ENCODE peak calls at places on chromosomes 11 and 22, in eight cellular contexts. I, J, T, Q, E, F, Z and B are unnamed samples. For H3K9me2 and H3K4me1, the result is how much of the 10 kb centered on the place peaks cover.

GRCh38 chr11:20621679-20622078 is 22.3 kb downstream of the SLC6A5 start:
- DNase-seq in I (no peak), J (no peak), T (no peak), Q (no peak), E (no peak), F (no peak), Z (no peak), B (no peak)

GRCh38 chr11:80239217-80239616 is 798.4 kb upstream of the TENM4 start:
- DNase-seq in I (peak), J (peak), T (no peak), Q (no peak), E (no peak), F (no peak), Z (no peak), B (no peak)

GRCh38 chr11:101129203-101129943 is at the start of gene PGR:
- DNase-seq in I (no peak), J (peak), T (peak), Q (no peak), E (peak), F (no peak), Z (no peak), B (no peak)

GRCh38 chr11:86812981-86813380 is 12.6 kb downstream of the PRSS23 start:
- DNase-seq in I (no peak), J (no peak), T (no peak), Q (no peak), E (no peak), F (no peak), Z (no peak), B (no peak)

GRCh38 chr11:27443746-27444465 is 28.7 kb downstream of the LGR4 start:
- DNase-seq in I (no peak), J (no peak), T (no peak), Q (no peak), E (no peak), F (no peak), Z (no peak), B (no peak)

GRCh38 chr11:88886796-88887195 is 179.0 kb downstream of the GRM5 start:
- DNase-seq in I (peak), J (peak), T (peak), Q (peak), E (peak), F (peak), Z (peak), B (peak)

GRCh38 chr22:39960791-39961746 is 872 bp downstream of the TMA7B start:
- DNase-seq in I (peak), J (peak), T (peak), Q (peak), E (no peak), F (no peak), Z (no peak), B (no peak)

GRCh38 chr11:11416502-11416901 is 63.5 kb upstream of the CSNK2A3 start:
- DNase-seq in I (peak), J (no peak), T (peak), Q (no peak), E (no peak), F (no peak), Z (no peak), B (no peak)

GRCh38 chr11:85539740-85540139 is 87.4 kb downstream of the DLG2 start:
- DNase-seq in I (no peak), J (no peak), T (no peak), Q (no peak), E (no peak), F (no peak), Z (no peak), B (no peak)

GRCh38 chr11:119741369-119742262 is 12.6 kb upstream of the NECTIN1 start:
- DNase-seq in I (peak), J (peak), T (peak), Q (peak), E (no peak), F (peak), Z (no peak), B (peak)

GRCh38 chr22:50178471-50178864 is 7.2 kb upstream of the TRABD start:
- DNase-seq in I (no peak), J (no peak), T (peak), Q (no peak), E (no peak), F (no peak), Z (no peak), B (no peak)

GRCh38 chr22:36873614-36874308 is 13.0 kb downstream of the NCF4 start:
- DNase-seq in I (peak), J (peak), T (peak), Q (peak), E (peak), F (peak), Z (peak), B (no peak)

GRCh38 chr11:12717851-12718291 is 43.6 kb downstream of the TEAD1 start:
- DNase-seq in I (no peak), J (no peak), T (no peak), Q (peak), E (no peak), F (peak), Z (no peak), B (no peak)

GRCh38 chr11:23725752-23726151 is 771.1 kb upstream of the LUZP2 start:
- DNase-seq in I (no peak), J (no peak), T (peak), Q (no peak), E (no peak), F (no peak), Z (no peak), B (no peak)

GRCh38 chr22:18110944-18111758 is 542 bp downstream of the TUBA8 start:
- DNase-seq in I (no peak), J (no peak), T (peak), Q (no peak), E (no peak), F (no peak), Z (no peak), B (no peak)

GRCh38 chr11:67468056-67468455 is 995 bp downstream of the TMEM134 start:
- DNase-seq in I (peak), J (peak), T (peak), Q (no peak), E (peak), F (peak), Z (no peak), B (peak)

GRCh38 chr11:98455500-98456186 is 565.1 kb upstream of the CNTN5 start:
- DNase-seq in I (peak), J (no peak), T (no peak), Q (no peak), E (no peak), F (no peak), Z (no peak), B (peak)

GRCh38 chr22:40628354-40629042 is 8.0 kb downstream of the MRTFA start:
- DNase-seq in I (peak), J (no peak), T (peak), Q (no peak), E (no peak), F (no peak), Z (no peak), B (no peak)

GRCh38 chr11:2302844-2303626 is 1.2 kb downstream of the TSPAN32 start:
- DNase-seq in I (no peak), J (peak), T (no peak), Q (no peak), E (peak), F (no peak), Z (no peak), B (no peak)

GRCh38 chr11:87431386-87431785 is 393.7 kb downstream of the TMEM135 start:
- DNase-seq in I (no peak), J (no peak), T (peak), Q (no peak), E (no peak), F (no peak), Z (no peak), B (no peak)

GRCh38 chr22:25478573-25478972 is 85.9 kb upstream of the GRK3 start:
- DNase-seq in I (no peak), J (no peak), T (no peak), Q (no peak), E (no peak), F (no peak), Z (no peak), B (no peak)

GRCh38 chr11:70662691-70663098 is 264.4 kb downstream of the CTTN start:
- DNase-seq in I (no peak), J (no peak), T (no peak), Q (no peak), E (peak), F (no peak), Z (no peak), B (no peak)

GRCh38 chr11:15673408-15673811 is 558.7 kb downstream of the INSC start:
- DNase-seq in I (no peak), J (no peak), T (no peak), Q (no peak), E (no peak), F (no peak), Z (no peak), B (no peak)

GRCh38 chr11:72328366-72329224 is 84.6 kb upstream of the PHOX2A start:
- DNase-seq in I (peak), J (no peak), T (peak), Q (no peak), E (no peak), F (no peak), Z (no peak), B (no peak)

GRCh38 chr11:115965754-115966504 is 461.7 kb upstream of the CADM1 start:
- DNase-seq in I (no peak), J (no peak), T (no peak), Q (no peak), E (peak), F (no peak), Z (no peak), B (no peak)

GRCh38 chr22:24247564-24248344 is 2.9 kb upstream of the GGT5 start:
- DNase-seq in I (peak), J (peak), T (peak), Q (peak), E (peak), F (peak), Z (peak), B (peak)

GRCh38 chr11:75719639-75720239 is 2.1 kb downstream of the MOGAT2 start:
- DNase-seq in I (no peak), J (no peak), T (no peak), Q (no peak), E (no peak), F (no peak), Z (no peak), B (no peak)

GRCh38 chr22:25061605-25062377 is 109.3 kb downstream of the KIAA1671 start:
- DNase-seq in I (no peak), J (no peak), T (no peak), Q (no peak), E (no peak), F (no peak), Z (no peak), B (no peak)

GRCh38 chr22:42959472-42960145 is 55.3 kb downstream of the PACSIN2 start:
- DNase-seq in I (no peak), J (peak), T (peak), Q (no peak), E (peak), F (no peak), Z (no peak), B (no peak)

GRCh38 chr11:112310414-112310813 is 49.8 kb upstream of the PLET1 start:
- DNase-seq in I (peak), J (no peak), T (no peak), Q (no peak), E (no peak), F (no peak), Z (no peak), B (no peak)

GRCh38 chr11:27075192-27075591 is 34.6 kb downstream of the BBOX1 start:
- DNase-seq in I (no peak), J (no peak), T (peak), Q (no peak), E (no peak), F (no peak), Z (no peak), B (no peak)

GRCh38 chr11:17873571-17873970 is 139.0 kb downstream of the KCNC1 start:
- DNase-seq in I (no peak), J (no peak), T (no peak), Q (no peak), E (no peak), F (no peak), Z (no peak), B (no peak)

GRCh38 chr11:584287-584686 is 8.0 kb downstream of the PHRF1 start:
- DNase-seq in I (no peak), J (no peak), T (no peak), Q (no peak), E (no peak), F (no peak), Z (no peak), B (no peak)

GRCh38 chr11:61999141-61999975 is 31.9 kb upstream of the FTH1 start:
- DNase-seq in I (no peak), J (peak), T (no peak), Q (no peak), E (no peak), F (no peak), Z (no peak), B (no peak)

GRCh38 chr11:1203505-1204271 is 19.2 kb upstream of the MUC5B start:
- DNase-seq in I (peak), J (no peak), T (no peak), Q (no peak), E (peak), F (no peak), Z (peak), B (no peak)

GRCh38 chr11:74849525-74850391 is 99.1 kb downstream of the XRRA1 start:
- DNase-seq in I (peak), J (no peak), T (peak), Q (no peak), E (no peak), F (peak), Z (no peak), B (no peak)

GRCh38 chr22:21587803-21588611 is 20.5 kb downstream of the UBE2L3 start:
- DNase-seq in I (no peak), J (no peak), T (no peak), Q (peak), E (no peak), F (peak), Z (no peak), B (no peak)

GRCh38 chr22:27318516-27318915 is 483.0 kb downstream of the MN1 start:
- DNase-seq in I (no peak), J (peak), T (peak), Q (no peak), E (no peak), F (peak), Z (no peak), B (peak)

DNA sequence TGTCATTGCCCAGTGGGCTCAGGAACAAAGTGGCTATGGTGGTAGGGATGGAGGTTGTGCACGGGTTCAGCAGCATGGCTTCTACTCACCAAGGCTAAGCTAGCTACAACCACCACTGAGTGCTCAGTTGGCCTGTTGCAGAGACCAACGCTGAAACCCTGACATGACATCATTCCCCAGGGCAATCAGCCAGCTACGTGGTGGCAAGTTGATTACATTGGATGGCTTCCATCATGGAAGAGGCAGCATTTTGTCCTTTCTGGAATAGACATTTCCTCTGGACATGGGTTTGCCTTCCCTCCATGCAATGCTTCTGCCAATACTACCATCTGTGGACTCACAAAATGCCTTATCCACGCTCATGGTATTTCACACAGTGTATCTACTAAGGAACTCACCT is 634.3 kb downstream of the OPCML start:
- DNase-seq in I (no peak), J (no peak), T (no peak), Q (no peak), E (no peak), F (no peak), Z (no peak), B (no peak)
- H3K9me2 ChIP-seq in I (under half), J (under half), T (under half), Q (under half), E (under half), F (under half), Z (under half), B (under half)

DNA sequence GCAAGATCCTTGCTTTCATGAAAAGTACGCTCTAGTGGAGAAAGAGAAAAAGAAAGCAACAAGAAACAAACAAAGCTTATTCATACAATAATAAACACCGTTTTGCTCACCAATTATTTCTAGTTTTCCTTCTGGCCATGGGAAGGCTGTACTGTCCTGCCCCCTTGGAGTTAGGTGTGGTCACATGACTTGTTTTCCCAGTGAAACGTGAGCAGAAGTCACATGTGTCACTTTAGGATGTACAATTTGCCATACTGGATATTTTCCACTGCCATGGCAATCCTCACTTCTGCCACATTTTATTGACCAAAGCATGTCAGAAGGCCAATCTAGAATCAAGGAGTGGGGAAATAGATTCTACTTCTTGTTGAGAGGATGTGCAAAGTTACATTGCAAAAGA is 24.2 kb upstream of the TRAF6 start:
- DNase-seq in I (no peak), J (no peak), T (no peak), Q (no peak), E (no peak), F (no peak), Z (no peak), B (no peak)
- H3K4me1 ChIP-seq in I (under half), J (under half), T (under half), Q (under half), E (under half), F (under half), Z (under half), B (under half)

GRCh38 chr11:132895340-132895739 is 637.0 kb downstream of the OPCML start:
- DNase-seq in I (no peak), J (peak), T (peak), Q (no peak), E (no peak), F (no peak), Z (no peak), B (no peak)

GRCh38 chr11:132904091-132904490 is 628.2 kb downstream of the OPCML start:
- DNase-seq in I (no peak), J (no peak), T (no peak), Q (no peak), E (no peak), F (no peak), Z (no peak), B (no peak)

GRCh38 chr11:132894598-132894997 is 637.7 kb downstream of the OPCML start:
- DNase-seq in I (no peak), J (peak), T (no peak), Q (no peak), E (no peak), F (no peak), Z (no peak), B (no peak)

GRCh38 chr11:132901638-132902610 is 630.4 kb downstream of the OPCML start:
- DNase-seq in I (no peak), J (no peak), T (peak), Q (no peak), E (no peak), F (no peak), Z (no peak), B (no peak)

GRCh38 chr11:132898676-132899075 is 633.6 kb downstream of the OPCML start:
- DNase-seq in I (no peak), J (no peak), T (no peak), Q (no peak), E (no peak), F (no peak), Z (no peak), B (no peak)
- H3K9me2 ChIP-seq in I (under half), J (under half), T (under half), Q (under half), E (under half), F (under half), Z (under half), B (under half)

DNA sequence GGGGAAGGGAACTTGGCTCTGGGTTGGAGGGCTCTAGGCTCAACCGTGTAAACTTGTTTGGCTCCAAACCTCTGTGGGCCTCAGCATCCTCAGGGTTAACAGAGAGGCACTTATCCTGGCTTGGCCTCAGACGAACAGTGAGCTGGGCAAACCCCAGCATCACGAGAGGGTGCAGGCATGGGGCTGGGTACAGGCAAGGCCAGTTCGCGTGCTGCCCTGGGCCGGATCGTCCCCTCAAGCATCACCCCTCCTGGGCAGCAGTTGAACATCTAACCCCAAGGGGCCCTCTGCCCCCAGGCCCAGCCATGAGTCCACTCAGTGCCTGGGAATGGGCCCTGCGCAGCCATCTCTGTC is 1.9 kb downstream of the EHBP1L1 start:
- DNase-seq in I (no peak), J (no peak), T (no peak), Q (no peak), E (no peak), F (no peak), Z (no peak), B (no peak)
- H3K4me1 ChIP-seq in I (under half), J (under half), T (under half), Q (under half), E (under half), F (under half), Z (under half), B (under half)

DNA sequence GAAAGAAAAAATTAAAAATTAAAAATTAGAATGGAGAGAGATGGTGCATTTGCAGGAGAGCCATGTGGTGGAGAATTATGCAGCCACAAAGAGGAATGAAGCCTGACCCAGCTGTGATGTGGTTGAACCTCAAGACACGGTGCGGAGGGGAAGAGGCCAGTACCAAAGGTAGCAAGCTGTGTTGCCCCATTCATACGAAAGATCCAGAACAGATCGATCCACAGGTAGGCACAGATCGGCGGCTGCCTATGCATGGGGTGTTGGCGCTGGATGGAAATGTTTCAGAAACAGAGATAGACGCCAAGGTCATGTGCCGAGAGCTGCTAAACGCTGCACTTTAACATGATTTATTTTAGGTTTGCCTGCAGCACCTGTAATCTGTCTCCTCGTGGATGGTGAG is 992.3 kb downstream of the BRD1 start:
- DNase-seq in I (no peak), J (no peak), T (no peak), Q (no peak), E (no peak), F (no peak), Z (no peak), B (no peak)
- H3K9me2 ChIP-seq in I (under half), J (under half), T (under half), Q (under half), E (under half), F (under half), Z (under half), B (under half)

DNA sequence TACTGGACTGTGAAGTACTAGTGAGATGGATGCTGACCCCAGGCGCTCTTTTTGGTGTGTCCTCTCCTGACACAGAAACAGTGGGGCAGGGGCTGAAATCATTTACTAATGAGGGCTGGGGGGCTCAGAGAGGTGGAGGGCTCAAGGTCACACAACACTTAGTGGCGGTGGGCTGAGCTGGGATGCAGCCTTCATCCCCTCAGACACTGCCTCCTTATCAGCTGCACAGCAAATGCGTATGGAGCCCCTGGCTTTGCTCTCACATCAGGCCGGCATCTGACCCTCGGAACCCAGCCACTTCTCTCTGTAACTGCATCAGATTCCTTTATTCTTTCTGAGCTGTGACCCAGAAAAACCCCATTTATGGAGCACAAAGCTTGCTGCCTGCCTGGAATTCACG is 736.5 kb downstream of the TBC1D22A start:
- DNase-seq in I (no peak), J (no peak), T (no peak), Q (no peak), E (no peak), F (no peak), Z (no peak), B (no peak)
- H3K4me1 ChIP-seq in I (under half), J (under half), T (under half), Q (under half), E (under half), F (under half), Z (under half), B (under half)